ENCODE peak calls at places on chromosomes 13 and 19, in five cellular contexts. M, Q, S, E and B are unnamed samples.

GRCh38 chr13:47672982-47673670 is 327.9 kb downstream of the SUCLA2 start:
- DNase-seq in E (no peak), S (no peak), Q (no peak), M (no peak), B (no peak)

GRCh38 chr13:61664821-61665705 is 249.4 kb upstream of the PCDH20 start:
- DNase-seq in E (no peak), S (no peak), M (peak), Q (no peak), B (peak)

GRCh38 chr13:33147832-33148231 is 131.6 kb downstream of the KL start:
- DNase-seq in Q (no peak), S (no peak), E (no peak), M (no peak), B (no peak)

GRCh38 chr13:50485979-50486935 is 357.2 kb downstream of the DLEU7 start:
- DNase-seq in S (no peak), Q (no peak), E (no peak), M (no peak), B (no peak)

GRCh38 chr19:46408611-46409039 is 4.7 kb downstream of the CCDC8 start:
- DNase-seq in E (no peak), S (peak), Q (peak), M (no peak), B (no peak)

GRCh38 chr13:38990693-38991092 is at the start of gene STOML3:
- DNase-seq in Q (no peak), S (no peak), E (no peak), M (no peak), B (no peak)

GRCh38 chr13:98674968-98675528 is 77.4 kb downstream of the SLC15A1 start:
- DNase-seq in E (no peak), S (no peak), M (no peak), Q (no peak), B (no peak)

GRCh38 chr13:32881074-32881791 is 135.0 kb upstream of the KL start:
- DNase-seq in S (no peak), M (no peak), E (no peak), Q (no peak), B (peak)

GRCh38 chr19:51971624-51972023 is 15.0 kb downstream of the ZNF350 start:
- DNase-seq in S (no peak), M (peak), E (peak), Q (no peak), B (no peak)

GRCh38 chr19:1782501-1782900 is 29.2 kb downstream of the ONECUT3 start:
- DNase-seq in Q (no peak), E (no peak), S (no peak), M (no peak), B (no peak)

GRCh38 chr19:30024091-30024490 is 82.1 kb downstream of the URI1 start:
- DNase-seq in S (no peak), E (no peak), Q (no peak), M (no peak), B (no peak)

GRCh38 chr19:28296506-28296905 is 916.4 kb downstream of the UQCRFS1 start:
- DNase-seq in M (no peak), Q (no peak), S (no peak), E (no peak), B (no peak)

GRCh38 chr19:1453525-1454371 is 3.8 kb downstream of the APC2 start:
- DNase-seq in E (no peak), Q (no peak), S (peak), M (peak), B (no peak)

GRCh38 chr13:89695343-89696257 is 1651.9 kb upstream of the MIR17HG start:
- DNase-seq in S (peak), M (peak), Q (no peak), E (no peak), B (peak)

GRCh38 chr19:3365447-3366103 is 808 bp upstream of the NFIC start:
- DNase-seq in M (peak), S (no peak), E (no peak), Q (peak), B (no peak)

GRCh38 chr13:101977475-101977874 is 424.4 kb downstream of the FGF14 start:
- DNase-seq in Q (no peak), E (no peak), M (no peak), S (no peak), B (no peak)

DNA sequence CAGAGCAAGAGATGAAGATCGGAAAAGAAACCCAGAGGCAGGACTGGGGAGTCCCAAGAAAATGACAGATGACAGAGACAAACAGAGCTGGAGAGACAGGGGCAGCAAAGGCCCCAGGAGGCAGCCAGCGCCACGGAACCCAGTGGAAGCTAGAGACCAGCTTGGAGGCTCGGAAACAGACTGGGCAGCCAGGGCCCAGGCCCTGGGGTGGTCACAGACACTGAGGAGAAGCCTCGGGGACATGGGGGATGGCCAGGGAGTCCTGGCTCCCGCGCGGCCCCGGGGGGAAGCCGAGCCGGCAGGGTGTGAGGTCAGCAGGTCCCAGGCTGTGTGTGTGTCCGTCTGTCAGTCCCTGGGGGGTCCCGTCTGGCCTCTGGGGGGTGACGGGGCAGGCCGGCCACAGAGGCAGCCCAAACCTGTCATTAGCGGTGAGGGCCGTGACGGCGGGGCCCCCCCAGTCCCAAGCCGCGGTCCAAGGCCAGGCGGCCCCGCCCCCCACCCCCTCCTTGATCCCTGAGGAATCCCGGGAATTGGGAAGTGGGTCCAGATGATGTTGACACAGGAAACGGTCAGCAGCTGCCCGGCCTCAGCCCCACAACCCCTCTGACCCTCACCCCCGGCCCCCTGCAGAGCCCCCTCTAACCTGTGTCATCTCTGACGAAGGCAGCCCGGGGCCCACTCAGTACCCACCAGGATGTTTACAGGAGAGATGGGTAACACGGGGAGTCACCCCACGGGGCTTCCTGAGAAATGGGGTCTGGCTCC is 2.5 kb upstream of the TMEM190 start:
- DNase-seq in M (peak), E (no peak), S (no peak), Q (no peak), B (no peak)
- H3K27ac ChIP-seq in M (peak), E (no peak), S (no peak), Q (peak), B (peak)

GRCh38 chr13:75550159-75550567 is 572 bp downstream of the UCHL3 start:
- DNase-seq in M (peak), S (no peak), E (no peak), Q (peak), B (peak)
- H3K27ac ChIP-seq in M (peak), S (peak), E (peak), Q (peak), B (peak)

DNA sequence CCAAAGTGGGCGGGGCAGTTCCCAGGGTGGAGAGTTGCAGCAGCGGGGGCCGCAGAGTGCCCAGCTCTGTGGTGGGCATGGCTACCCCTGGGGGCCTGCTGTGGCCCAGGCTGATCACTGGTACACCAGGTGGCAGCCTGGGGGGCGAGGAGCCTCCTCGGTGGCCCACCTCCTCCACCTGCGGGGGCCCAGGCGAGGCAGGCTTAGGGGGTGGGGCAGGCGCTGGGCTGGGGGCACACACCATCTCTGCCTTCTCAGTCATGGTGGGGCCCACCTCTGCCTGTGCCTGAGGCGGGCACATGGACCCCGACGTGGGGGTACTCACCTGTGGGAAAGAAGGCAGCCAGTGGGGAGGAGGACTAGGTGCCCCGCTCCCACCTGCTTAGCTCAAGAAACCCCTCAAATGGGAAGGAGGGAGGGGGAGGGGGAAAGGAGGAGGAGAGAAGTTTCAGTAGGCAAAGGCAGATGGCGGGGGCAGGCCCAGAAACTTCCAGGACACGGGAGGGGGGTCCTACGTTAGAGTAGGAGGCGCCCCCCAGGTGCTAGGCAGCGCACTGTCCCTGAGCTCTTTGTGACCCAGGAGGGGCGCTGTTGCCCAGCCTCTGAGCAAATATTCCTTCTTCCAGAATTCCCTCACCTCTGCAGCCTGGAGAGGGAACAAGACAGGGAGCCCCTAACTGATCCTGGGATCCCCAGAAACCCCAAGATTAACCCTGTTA is 1.6 kb downstream of the LYL1 start:
- DNase-seq in M (peak), E (no peak), S (no peak), Q (no peak), B (no peak)
- H3K27ac ChIP-seq in M (no peak), E (peak), S (peak), Q (peak), B (peak)

GRCh38 chr13:114073881-114074551 is 58.4 kb downstream of the RASA3 start:
- DNase-seq in M (no peak), Q (no peak), E (no peak), S (no peak), B (no peak)
- H3K27ac ChIP-seq in M (no peak), Q (no peak), E (no peak), S (no peak), B (peak)

GRCh38 chr13:112332727-112333126 is 43.4 kb upstream of the SPACA7 start:
- DNase-seq in S (no peak), Q (no peak), M (no peak), E (no peak), B (no peak)
- H3K27ac ChIP-seq in S (no peak), Q (no peak), M (no peak), E (no peak), B (no peak)

GRCh38 chr19:10995926-10996600 is 35.2 kb downstream of the SMARCA4 start:
- DNase-seq in Q (no peak), M (no peak), S (no peak), E (no peak), B (no peak)
- H3K27ac ChIP-seq in Q (no peak), M (no peak), S (no peak), E (no peak), B (no peak)

GRCh38 chr13:110024646-110024980 is 238.2 kb upstream of the IRS2 start:
- DNase-seq in E (no peak), M (no peak), S (no peak), Q (no peak), B (no peak)
- H3K27ac ChIP-seq in E (no peak), M (no peak), S (no peak), Q (no peak), B (no peak)

GRCh38 chr13:99973786-99974185 is 2.2 kb upstream of the ZIC5 start:
- DNase-seq in Q (no peak), M (no peak), S (no peak), E (no peak), B (no peak)

GRCh38 chr13:99974296-99974938 is 2.9 kb upstream of the ZIC5 start:
- DNase-seq in E (no peak), Q (no peak), M (no peak), S (no peak), B (no peak)

GRCh38 chr13:99976502-99977115 is 5.0 kb upstream of the ZIC2 start:
- DNase-seq in E (no peak), M (no peak), S (no peak), Q (no peak), B (no peak)

GRCh38 chr13:99975626-99976025 is 4.1 kb upstream of the ZIC5 start:
- DNase-seq in S (no peak), E (no peak), M (no peak), Q (no peak), B (no peak)

GRCh38 chr13:99974939-99975561 is 3.5 kb upstream of the ZIC5 start:
- DNase-seq in E (no peak), Q (no peak), S (no peak), M (no peak), B (no peak)
- H3K27ac ChIP-seq in E (no peak), Q (no peak), S (no peak), M (no peak), B (no peak)